ENCODE peak calls at places on chromosomes 2 and 18, in nine cellular contexts. C, Z, P, L, I, H, E, F and W are unnamed samples.

GRCh38 chr2:128365217-128365905 is 46.7 kb upstream of the HS6ST1 start:
- DNase-seq in C (peak; percentile 65), Z (no peak), P (no peak), L (no peak), I (no peak), H (no peak), E (no peak), F (no peak), W (no peak)

GRCh38 chr2:160568861-160569260 is 75.3 kb upstream of the RBMS1 start:
- DNase-seq in C (no peak), Z (no peak), P (no peak), L (no peak), I (no peak), H (peak; percentile 18), E (no peak), F (no peak), W (no peak)

GRCh38 chr2:215660687-215661086 is 224.8 kb upstream of the FN1 start:
- DNase-seq in C (no peak), Z (no peak), P (no peak), L (peak; percentile 57), I (no peak), H (no peak), E (no peak), F (no peak), W (no peak)

GRCh38 chr18:43471873-43472272 is 194.6 kb upstream of the SYT4 start:
- DNase-seq in C (no peak), Z (no peak), P (no peak), L (no peak), I (no peak), H (no peak), E (no peak), F (no peak), W (no peak)

GRCh38 chr2:151826737-151827157 is 1.5 kb downstream of the ARL5A start:
- DNase-seq in C (no peak), Z (peak; percentile 47), P (no peak), L (no peak), I (no peak), H (peak; percentile 27), E (no peak), F (no peak), W (no peak)

GRCh38 chr18:20971886-20972267 is 139.7 kb downstream of the ROCK1 start:
- DNase-seq in C (no peak), Z (peak; percentile 59), P (no peak), L (no peak), I (peak; percentile 1), H (peak; percentile 25), E (no peak), F (no peak), W (no peak)

GRCh38 chr2:39246382-39246980 is 2.7 kb upstream of the CDKL4 start:
- DNase-seq in C (no peak), Z (no peak), P (no peak), L (no peak), I (no peak), H (no peak), E (no peak), F (no peak), W (no peak)

GRCh38 chr18:59385191-59385590 is 26.1 kb upstream of the LMAN1 start:
- DNase-seq in C (no peak), Z (no peak), P (no peak), L (no peak), I (peak; percentile 83), H (no peak), E (no peak), F (no peak), W (no peak)

GRCh38 chr18:8776544-8776943 is 71.2 kb downstream of the MTCL1 start:
- DNase-seq in C (no peak), Z (no peak), P (no peak), L (no peak), I (no peak), H (no peak), E (no peak), F (no peak), W (no peak)

GRCh38 chr18:49570836-49571235 is 9.0 kb downstream of the LIPG start:
- DNase-seq in C (no peak), Z (no peak), P (no peak), L (no peak), I (no peak), H (no peak), E (no peak), F (no peak), W (no peak)

GRCh38 chr2:113342650-113343049 is 63.9 kb upstream of the PAX8 start:
- DNase-seq in C (no peak), Z (peak; percentile 79), P (no peak), L (no peak), I (no peak), H (peak; percentile 68), E (peak; percentile 13), F (no peak), W (no peak)

GRCh38 chr2:34838408-34838807 is 1239.3 kb upstream of the FAM98A start:
- DNase-seq in C (no peak), Z (no peak), P (no peak), L (no peak), I (no peak), H (no peak), E (no peak), F (no peak), W (no peak)

GRCh38 chr2:200812122-200813022 is 662 bp downstream of the BZW1 start:
- DNase-seq in C (peak; percentile 89), Z (peak; percentile 79), P (peak; percentile 47), L (peak; percentile 92), I (peak; percentile 31), H (peak; percentile 69), E (peak; percentile 75), F (peak; percentile 32), W (peak; percentile 9)

GRCh38 chr2:55309441-55309840 is 40.4 kb upstream of the MTIF2 start:
- DNase-seq in C (no peak), Z (no peak), P (no peak), L (no peak), I (no peak), H (no peak), E (no peak), F (no peak), W (no peak)

GRCh38 chr2:31729442-31730092 is 148.8 kb upstream of the SRD5A2 start:
- DNase-seq in C (no peak), Z (peak; percentile 44), P (no peak), L (no peak), I (peak; percentile 15), H (no peak), E (no peak), F (no peak), W (no peak)

GRCh38 chr2:152694161-152694661 is 23.1 kb downstream of the PRPF40A start:
- DNase-seq in C (no peak), Z (no peak), P (no peak), L (no peak), I (no peak), H (peak; percentile 64), E (peak; percentile 70), F (no peak), W (no peak)

GRCh38 chr2:109254174-109254904 is 125.3 kb downstream of the SH3RF3 start:
- DNase-seq in C (no peak), Z (no peak), P (no peak), L (no peak), I (no peak), H (peak; percentile 84), E (no peak), F (no peak), W (no peak)

GRCh38 chr2:161796192-161796591 is 172.0 kb downstream of the SLC4A10 start:
- DNase-seq in C (no peak), Z (no peak), P (no peak), L (no peak), I (no peak), H (peak; percentile 15), E (no peak), F (no peak), W (no peak)

GRCh38 chr18:23183356-23184150 is 48.3 kb downstream of the CABLES1 start:
- DNase-seq in C (no peak), Z (no peak), P (no peak), L (no peak), I (no peak), H (no peak), E (no peak), F (no peak), W (no peak)

GRCh38 chr2:152587187-152587947 is 129.9 kb downstream of the PRPF40A start:
- DNase-seq in C (no peak), Z (no peak), P (no peak), L (no peak), I (no peak), H (no peak), E (no peak), F (no peak), W (no peak)

GRCh38 chr2:120740765-120741513 is 5.3 kb downstream of the GLI2 start:
- DNase-seq in C (peak; percentile 72), Z (no peak), P (no peak), L (peak; percentile 76), I (no peak), H (no peak), E (no peak), F (no peak), W (no peak)

GRCh38 chr2:128422571-128422970 is 103.9 kb upstream of the HS6ST1 start:
- DNase-seq in C (peak; percentile 75), Z (no peak), P (no peak), L (peak; percentile 81), I (no peak), H (no peak), E (no peak), F (no peak), W (no peak)

GRCh38 chr2:63576546-63576945 is 11.7 kb downstream of the WDPCP start:
- DNase-seq in C (no peak), Z (no peak), P (no peak), L (no peak), I (no peak), H (no peak), E (no peak), F (no peak), W (no peak)

GRCh38 chr2:192029089-192029488 is 165.6 kb downstream of the TMEFF2 start:
- DNase-seq in C (no peak), Z (peak; percentile 24), P (no peak), L (no peak), I (no peak), H (no peak), E (peak; percentile 31), F (no peak), W (no peak)

GRCh38 chr2:233761040-233761769 is 1.1 kb downstream of the UGT1A1 start:
- DNase-seq in C (no peak), Z (no peak), P (no peak), L (no peak), I (no peak), H (no peak), E (no peak), F (no peak), W (no peak)

GRCh38 chr2:237297421-237298155 is 116.4 kb downstream of the COL6A3 start:
- DNase-seq in C (no peak), Z (no peak), P (no peak), L (no peak), I (no peak), H (no peak), E (no peak), F (no peak), W (no peak)

GRCh38 chr2:110748489-110748867 is 16.1 kb downstream of the ACOXL start:
- DNase-seq in C (no peak), Z (peak; percentile 40), P (no peak), L (no peak), I (peak; percentile 78), H (peak; percentile 23), E (peak; percentile 86), F (peak; percentile 5), W (peak; percentile 45)

GRCh38 chr2:6864251-6864758 is 1.4 kb downstream of the CMPK2 start:
- DNase-seq in C (no peak), Z (no peak), P (no peak), L (no peak), I (no peak), H (no peak), E (no peak), F (no peak), W (no peak)

GRCh38 chr2:47219970-47220369 is 64.9 kb upstream of the STPG4 start:
- DNase-seq in C (no peak), Z (no peak), P (no peak), L (no peak), I (no peak), H (no peak), E (no peak), F (no peak), W (no peak)

GRCh38 chr18:47552783-47553182 is 301.3 kb upstream of the SKOR2 start:
- DNase-seq in C (no peak), Z (no peak), P (no peak), L (no peak), I (no peak), H (no peak), E (no peak), F (no peak), W (no peak)

GRCh38 chr2:9653485-9654271 is 22.9 kb upstream of the YWHAQ start:
- DNase-seq in C (no peak), Z (no peak), P (peak; percentile 25), L (no peak), I (no peak), H (no peak), E (no peak), F (no peak), W (no peak)